ENCODE peak calls at places on chromosomes 16 and 17, in four cellular contexts. O is HL-60, C is caudate nucleus, D is fibroblast of pulmonary artery. W is an unnamed sample.

GRCh38 chr16:1018447-1018846 is 36.9 kb downstream of the SOX8 start:
- DNase-seq in O (no peak), C (no peak), D (no peak), W (no peak)

GRCh38 chr16:55297062-55297909 is 26.7 kb upstream of the IRX6 start:
- DNase-seq in O (no peak), C (no peak), D (no peak), W (no peak)

GRCh38 chr16:86101135-86101911 is 202.4 kb downstream of the IRF8 start:
- DNase-seq in O (no peak), C (no peak), D (no peak), W (no peak)

GRCh38 chr17:44584498-44584897 is 27.2 kb downstream of the FZD2 start:
- DNase-seq in O (no peak), C (no peak), D (no peak), W (no peak)

GRCh38 chr17:79779088-79779529 is 1.2 kb downstream of the CBX2 start:
- DNase-seq in O (no peak), C (no peak), D (no peak), W (no peak)

GRCh38 chr17:78919816-78920516 is 5.2 kb downstream of the TIMP2 start:
- DNase-seq in O (no peak), C (no peak), D (no peak), W (no peak)

GRCh38 chr16:1127971-1128715 is 24.8 kb upstream of the CACNA1H start:
- DNase-seq in O (no peak), C (no peak), D (no peak), W (no peak)

GRCh38 chr16:50067290-50067853 is 1.6 kb downstream of the HEATR3 start:
- DNase-seq in O (peak; percentile 57), C (peak; percentile 15), D (peak; percentile 75), W (peak; percentile 17)

GRCh38 chr17:6755281-6755680 is 565 bp upstream of the XAF1 start:
- DNase-seq in O (no peak), C (no peak), D (peak; percentile 74), W (no peak)

W was measured in SIG-M5.